ENCODE peak calls at places on chromosomes 5 and 9, in four cellular contexts. R is A549, O is tibial nerve, M is ovary. X is an unnamed sample.

GRCh38 chr9:95822583-95823431 is 52.7 kb upstream of the ERCC6L2 start:
- DNase-seq in R (peak), O (no peak), M (no peak), X (no peak)

GRCh38 chr5:128777052-128777451 is 188.2 kb upstream of the SLC27A6 start:
- DNase-seq in R (no peak), O (no peak), M (no peak), X (no peak)

GRCh38 chr5:174489233-174489632 is 235.1 kb upstream of the MSX2 start:
- DNase-seq in R (no peak), O (no peak), M (no peak), X (no peak)

GRCh38 chr5:41973887-41974286 is 48.8 kb downstream of the FBXO4 start:
- DNase-seq in R (no peak), O (no peak), M (no peak), X (no peak)

GRCh38 chr5:6820851-6821479 is 107.7 kb downstream of the TENT4A start:
- DNase-seq in R (peak), O (no peak), M (no peak), X (no peak)

GRCh38 chr5:178115136-178115834 is 2.0 kb downstream of the N4BP3 start:
- DNase-seq in R (no peak), O (no peak), M (no peak), X (no peak)

GRCh38 chr5:31663519-31663918 is 24.6 kb downstream of the PDZD2 start:
- DNase-seq in R (no peak), O (peak), M (no peak), X (no peak)

GRCh38 chr5:135028791-135029467 is 5.1 kb downstream of the PITX1 start:
- DNase-seq in R (no peak), O (no peak), M (no peak), X (peak)

GRCh38 chr9:4164356-4164755 is 135.5 kb downstream of the GLIS3 start:
- DNase-seq in R (no peak), O (no peak), M (no peak), X (no peak)

GRCh38 chr9:78006734-78007133 is 24.9 kb downstream of the GNAQ start:
- DNase-seq in R (no peak), O (no peak), M (no peak), X (no peak)

GRCh38 chr9:82423700-82424099 is 435.1 kb downstream of the SPATA31D1 start:
- DNase-seq in R (no peak), O (no peak), M (no peak), X (no peak)

GRCh38 chr9:132479733-132480132 is 69.7 kb downstream of the CFAP77 start:
- DNase-seq in R (no peak), O (no peak), M (no peak), X (no peak)

GRCh38 chr5:169781452-169782345 is 144.6 kb downstream of the DOCK2 start:
- DNase-seq in R (no peak), O (no peak), M (no peak), X (no peak)

GRCh38 chr9:93301911-93302525 is 118.1 kb downstream of the WNK2 start:
- DNase-seq in R (no peak), O (no peak), M (peak), X (peak)

GRCh38 chr9:87497604-87498045 is at the start of gene DAPK1:
- DNase-seq in R (peak), O (peak), M (peak), X (peak)

GRCh38 chr5:14168139-14168792 is 25.1 kb downstream of the TRIO start:
- DNase-seq in R (no peak), O (no peak), M (no peak), X (no peak)

GRCh38 chr5:80109549-80110478 is 74.7 kb downstream of the THBS4 start:
- DNase-seq in R (no peak), O (no peak), M (peak), X (peak)

GRCh38 chr5:172076783-172077244 is 70.4 kb upstream of the FBXW11 start:
- DNase-seq in R (no peak), O (no peak), M (no peak), X (peak)

GRCh38 chr5:53360811-53361210 is 119.6 kb upstream of the FST start:
- DNase-seq in R (peak), O (no peak), M (no peak), X (no peak)

GRCh38 chr9:132739705-132740310 is 69.5 kb downstream of the GTF3C4 start:
- DNase-seq in R (no peak), O (no peak), M (no peak), X (peak)

GRCh38 chr5:143638654-143639053 is 173.3 kb upstream of the HMHB1 start:
- DNase-seq in R (no peak), O (no peak), M (no peak), X (no peak)

GRCh38 chr9:77014597-77015263 is 4.7 kb upstream of the FOXB2 start:
- DNase-seq in R (no peak), O (no peak), M (no peak), X (no peak)

GRCh38 chr5:77255617-77256016 is 45.1 kb downstream of the PDE8B start:
- DNase-seq in R (no peak), O (no peak), M (no peak), X (no peak)

GRCh38 chr9:93896496-93897033 is 58.6 kb downstream of the BARX1 start:
- DNase-seq in R (no peak), O (no peak), M (peak), X (peak)

GRCh38 chr5:124561451-124561850 is 185.0 kb downstream of the ZNF608 start:
- DNase-seq in R (no peak), O (no peak), M (no peak), X (no peak)

GRCh38 chr5:178551059-178551458 is 39.1 kb downstream of the COL23A1 start:
- DNase-seq in R (peak), O (no peak), M (no peak), X (no peak)

GRCh38 chr5:177332896-177333260 is 18.6 kb downstream of the LMAN2 start:
- DNase-seq in R (no peak), O (no peak), M (no peak), X (no peak)

GRCh38 chr5:56569051-56569450 is 246.3 kb upstream of the MAP3K1 start:
- DNase-seq in R (no peak), O (no peak), M (no peak), X (no peak)

GRCh38 chr9:101528015-101528414 is 5.6 kb upstream of the RNF20 start:
- DNase-seq in R (no peak), O (no peak), M (no peak), X (no peak)

GRCh38 chr5:72282878-72283277 is 37.2 kb downstream of the MRPS27 start:
- DNase-seq in R (no peak), O (no peak), M (no peak), X (no peak)
- TF ChIP-seq EP300 in R (no peak), O (no peak), M (no peak), X (no peak)

GRCh38 chr9:23830459-23830805 is 4.4 kb upstream of the ELAVL2 start:
- DNase-seq in R (no peak), O (no peak), M (no peak), X (no peak)
- H3K4me3 ChIP-seq in R (no peak), O (no peak), M (no peak), X (no peak)

GRCh38 chr9:16869140-16869903 is 1.1 kb downstream of the BNC2 start:
- DNase-seq in R (no peak), O (peak), M (peak), X (peak)

GRCh38 chr9:16868706-16869105 is 1.8 kb downstream of the BNC2 start:
- DNase-seq in R (no peak), O (no peak), M (no peak), X (no peak)

GRCh38 chr9:16870606-16871357 is at the start of gene BNC2:
- DNase-seq in R (peak), O (peak), M (peak), X (peak)

GRCh38 chr9:16871358-16872151 is 1.1 kb upstream of the BNC2 start:
- DNase-seq in R (peak), O (peak), M (peak), X (peak)

DNA sequence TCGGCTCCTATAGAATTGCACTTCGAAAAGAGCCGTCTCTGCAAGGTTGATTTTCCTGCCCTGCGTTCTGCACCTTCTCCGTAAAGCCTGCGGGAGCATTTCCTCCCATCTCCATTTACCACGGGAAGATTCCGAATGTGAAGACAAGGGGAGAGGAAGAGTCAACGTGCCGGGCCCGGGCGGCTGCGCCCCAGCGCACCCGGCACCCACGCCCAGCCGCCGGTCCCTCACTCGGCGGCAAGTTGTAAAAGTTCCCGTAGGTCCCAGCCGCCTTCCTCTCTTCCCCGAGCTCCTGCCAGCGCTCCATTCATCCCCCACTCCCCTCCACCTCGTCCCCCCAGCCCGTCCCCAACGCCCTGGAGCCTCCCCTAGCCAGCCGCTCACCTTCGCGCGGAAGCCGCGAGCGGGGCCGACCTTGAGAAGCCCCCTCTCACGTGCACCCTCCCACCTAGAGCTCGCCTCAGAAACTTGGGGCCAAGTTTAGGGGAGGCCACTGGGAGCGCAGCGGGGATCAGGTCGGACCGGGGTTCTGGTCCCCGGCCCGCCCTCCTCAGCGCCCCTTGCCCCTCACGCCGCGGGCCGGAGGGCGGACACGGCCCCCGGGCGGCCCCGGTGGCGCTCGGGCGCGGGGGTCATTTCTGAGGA is 387 bp downstream of the BNC2 start:
- DNase-seq in R (peak), O (no peak), M (peak), X (peak)
- TF ChIP-seq CTCF in R (peak), O (no peak), M (peak), X (no peak)

GRCh38 chr9:135702002-135702721 is at the start of gene KCNT1:
- DNase-seq in R (peak), O (peak), M (peak), X (no peak)
- TF ChIP-seq EP300 in R (no peak), O (no peak), M (no peak), X (no peak)

GRCh38 chr5:159033351-159033657 is 66.4 kb downstream of the EBF1 start:
- DNase-seq in R (no peak), O (no peak), M (no peak), X (no peak)

GRCh38 chr5:159032656-159033350 is 66.9 kb downstream of the EBF1 start:
- DNase-seq in R (no peak), O (no peak), M (no peak), X (no peak)

GRCh38 chr5:159031513-159031912 is 68.2 kb downstream of the EBF1 start:
- DNase-seq in R (no peak), O (no peak), M (no peak), X (no peak)

GRCh38 chr5:159031915-159032314 is 67.8 kb downstream of the EBF1 start:
- DNase-seq in R (no peak), O (no peak), M (no peak), X (no peak)

DNA sequence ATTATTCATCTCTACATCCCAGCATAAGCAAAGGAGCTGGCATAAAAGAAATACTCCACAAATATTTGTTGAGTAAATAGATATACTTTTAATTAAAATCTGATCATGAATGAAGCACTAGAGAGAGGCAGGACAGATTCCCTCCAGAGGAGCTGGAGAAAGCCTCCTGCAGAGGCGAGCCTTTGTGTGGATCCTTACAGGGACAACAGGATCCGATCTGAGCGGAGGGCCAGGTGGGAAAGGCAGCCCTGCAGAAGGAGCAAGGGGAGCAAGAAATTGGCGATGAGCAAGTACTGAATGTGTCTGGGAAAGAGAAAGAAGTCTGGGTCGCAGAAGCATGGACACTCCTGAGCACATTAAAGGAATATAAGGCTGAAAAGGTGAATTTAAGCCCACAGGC is 69.4 kb downstream of the EBF1 start:
- DNase-seq in R (no peak), O (no peak), M (no peak), X (no peak)
- H3K4me3 ChIP-seq in R (no peak), O (no peak), M (no peak), X (no peak)

DNA sequence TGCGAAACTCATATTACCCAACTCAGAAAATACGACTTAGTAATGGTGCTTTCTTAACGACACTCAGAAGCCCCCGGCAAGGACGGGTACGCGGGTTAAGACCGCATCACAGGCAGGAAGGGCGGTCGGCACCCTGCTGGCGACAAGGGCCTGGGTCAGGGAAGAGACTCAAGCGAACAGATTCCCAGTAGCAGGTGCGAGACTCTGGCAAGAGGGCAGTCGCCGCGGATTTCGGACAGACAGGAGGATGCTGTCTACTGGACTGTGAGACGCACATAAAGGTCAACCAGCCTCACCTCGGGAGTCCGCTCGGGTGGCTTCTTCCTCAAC is 398 bp downstream of the RAPGEF6 start:
- DNase-seq in R (peak), O (peak), M (no peak), X (no peak)
- TF ChIP-seq CTCF in R (no peak), O (no peak), M (no peak), X (no peak)

GRCh38 chr5:1123418-1124147 is 11.7 kb upstream of the SLC12A7 start:
- DNase-seq in R (no peak), O (no peak), M (no peak), X (no peak)
- TF ChIP-seq EP300 in R (no peak), O (no peak), M (no peak), X (no peak)

GRCh38 chr5:139749242-139749641 is 46.4 kb upstream of the PSD2 start:
- DNase-seq in R (no peak), O (no peak), M (no peak), X (no peak)
- H3K4me3 ChIP-seq in R (no peak), O (no peak), M (no peak), X (no peak)

DNA sequence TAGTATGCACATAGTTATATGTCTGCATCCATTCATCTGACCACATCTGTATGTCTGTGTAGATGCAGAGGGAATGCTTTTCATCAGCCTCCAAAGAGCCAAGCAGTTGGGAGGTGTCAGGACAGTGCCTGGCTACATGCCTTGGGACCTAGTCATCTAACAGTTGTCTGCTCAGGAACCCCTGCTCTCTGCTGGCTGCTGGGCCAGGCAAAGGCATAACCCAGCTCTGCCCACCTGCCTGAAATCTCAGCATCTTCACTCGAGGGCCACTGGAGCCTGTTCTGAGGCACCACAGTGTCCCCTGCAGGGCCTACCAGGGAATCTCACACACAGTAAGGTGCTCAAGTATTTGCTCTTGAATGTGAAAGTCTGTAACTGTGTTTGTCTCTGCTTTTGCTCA is 3.7 kb downstream of the C9orf50 start:
- DNase-seq in R (peak), O (no peak), M (no peak), X (no peak)
- TF ChIP-seq CTCF in R (peak), O (no peak), M (no peak), X (no peak)